ENCODE peak calls at places on chromosomes 13 and 19, in ten cellular contexts. F is psoas muscle; J is upper lobe of right lung; R is CD8-positive, alpha-beta T cell; N is astrocyte of the spinal cord; P is GM12878; U is mesendoderm; C is cardiac muscle cell; K is cardiac fibroblast; H is esophagus squamous epithelium. E is an unnamed sample.

GRCh38 chr13:100392709-100393630 is 195.6 kb downstream of the GGACT start:
- DNase-seq in F (peak), J (no peak), R (peak), N (peak), P (peak), U (peak), C (peak), K (peak), H (peak), E (peak)

GRCh38 chr13:59914556-59914955 is 249.2 kb downstream of the DIAPH3 start:
- DNase-seq in F (no peak), J (no peak), R (no peak), N (peak), P (no peak), U (no peak), C (peak), K (peak), H (no peak), E (no peak)

GRCh38 chr19:4555657-4556561 is 3.6 kb downstream of the SEMA6B start:
- DNase-seq in F (no peak), J (no peak), R (no peak), N (no peak), P (no peak), U (peak), C (no peak), K (no peak), H (no peak), E (no peak)

GRCh38 chr19:7326105-7326877 is 22.4 kb upstream of the ARHGEF18 start:
- DNase-seq in F (no peak), J (peak), R (no peak), N (peak), P (no peak), U (peak), C (peak), K (peak), H (no peak), E (no peak)

GRCh38 chr19:18304194-18304495 is 18.7 kb downstream of the LSM4 start:
- DNase-seq in F (peak), J (no peak), R (peak), N (no peak), P (no peak), U (no peak), C (no peak), K (no peak), H (no peak), E (no peak)

GRCh38 chr19:3821857-3822364 is 35.7 kb upstream of the MATK start:
- DNase-seq in F (peak), J (peak), R (peak), N (peak), P (no peak), U (peak), C (peak), K (peak), H (no peak), E (no peak)

GRCh38 chr19:52722062-52723005 is 12.5 kb downstream of the ZNF611 start:
- DNase-seq in F (no peak), J (no peak), R (no peak), N (peak), P (no peak), U (no peak), C (peak), K (peak), H (no peak), E (peak)

GRCh38 chr13:108086678-108087077 is 128.7 kb downstream of the LIG4 start:
- DNase-seq in F (no peak), J (no peak), R (no peak), N (peak), P (no peak), U (peak), C (no peak), K (no peak), H (no peak), E (peak)

GRCh38 chr19:790971-791604 is 6.2 kb upstream of the PTBP1 start:
- DNase-seq in F (no peak), J (no peak), R (no peak), N (no peak), P (no peak), U (no peak), C (no peak), K (no peak), H (no peak), E (no peak)

GRCh38 chr19:9148687-9149086 is 8.5 kb downstream of the ZNF317 start:
- DNase-seq in F (no peak), J (no peak), R (no peak), N (no peak), P (no peak), U (no peak), C (no peak), K (no peak), H (no peak), E (no peak)
- H3K4me3 ChIP-seq in F (no peak), J (no peak), R (no peak), N (no peak), P (no peak), U (no peak), C (no peak), K (no peak), H (no peak), E (no peak)

GRCh38 chr19:2461751-2462634 is 5.2 kb upstream of the LMNB2 start:
- DNase-seq in F (peak), J (peak), R (peak), N (peak), P (no peak), U (peak), C (peak), K (peak), H (no peak), E (peak)
- H3K4me3 ChIP-seq in F (peak), J (peak), R (peak), N (peak), P (peak), U (peak), C (peak), K (peak), H (peak), E (peak)

GRCh38 chr19:44756089-44756562 is 7.6 kb downstream of the BCL3 start:
- DNase-seq in F (no peak), J (no peak), R (no peak), N (no peak), P (no peak), U (no peak), C (no peak), K (no peak), H (no peak), E (no peak)

GRCh38 chr19:44754743-44755066 is 6.2 kb downstream of the BCL3 start:
- DNase-seq in F (no peak), J (no peak), R (no peak), N (no peak), P (no peak), U (no peak), C (no peak), K (no peak), H (no peak), E (no peak)

GRCh38 chr19:44753932-44754742 is 5.6 kb downstream of the BCL3 start:
- DNase-seq in F (peak), J (peak), R (peak), N (peak), P (no peak), U (peak), C (peak), K (peak), H (peak), E (peak)

GRCh38 chr19:44753619-44753931 is 5.1 kb downstream of the BCL3 start:
- DNase-seq in F (no peak), J (no peak), R (no peak), N (no peak), P (no peak), U (no peak), C (no peak), K (no peak), H (no peak), E (no peak)

GRCh38 chr19:44755219-44755618 is 6.7 kb downstream of the BCL3 start:
- DNase-seq in F (no peak), J (no peak), R (no peak), N (no peak), P (no peak), U (no peak), C (no peak), K (no peak), H (no peak), E (no peak)
- H3K4me3 ChIP-seq in F (peak), J (peak), R (no peak), N (no peak), P (peak), U (no peak), C (no peak), K (no peak), H (peak), E (no peak)

GRCh38 chr19:45621389-45621788 is 17.8 kb downstream of the EML2 start:
- DNase-seq in F (no peak), J (no peak), R (no peak), N (no peak), P (no peak), U (no peak), C (no peak), K (no peak), H (no peak), E (no peak)
- H3K4me3 ChIP-seq in F (no peak), J (no peak), R (no peak), N (no peak), P (no peak), U (no peak), C (no peak), K (no peak), H (no peak), E (no peak)

GRCh38 chr19:10695401-10696398 is 5.5 kb upstream of the QTRT1 start:
- DNase-seq in F (peak), J (peak), R (peak), N (peak), P (peak), U (peak), C (peak), K (peak), H (peak), E (peak)
- H3K4me3 ChIP-seq in F (peak), J (peak), R (peak), N (peak), P (no peak), U (no peak), C (peak), K (peak), H (peak), E (no peak)

GRCh38 chr19:5691205-5691929 is 1.3 kb downstream of the RPL36 start:
- DNase-seq in F (peak), J (peak), R (peak), N (peak), P (no peak), U (no peak), C (peak), K (peak), H (no peak), E (peak)

GRCh38 chr19:5691930-5692784 is 2.1 kb downstream of the RPL36 start:
- DNase-seq in F (no peak), J (peak), R (no peak), N (no peak), P (no peak), U (no peak), C (no peak), K (no peak), H (no peak), E (peak)

GRCh38 chr19:5693195-5694166 is 3.4 kb downstream of the RPL36 start:
- DNase-seq in F (no peak), J (peak), R (no peak), N (no peak), P (no peak), U (no peak), C (no peak), K (no peak), H (no peak), E (peak)

GRCh38 chr19:5694167-5694951 is 4.3 kb downstream of the RPL36 start:
- DNase-seq in F (no peak), J (no peak), R (no peak), N (no peak), P (no peak), U (no peak), C (no peak), K (no peak), H (no peak), E (no peak)

GRCh38 chr19:5692785-5693194 is 2.7 kb downstream of the RPL36 start:
- DNase-seq in F (no peak), J (peak), R (no peak), N (no peak), P (no peak), U (no peak), C (no peak), K (no peak), H (no peak), E (no peak)
- H3K4me3 ChIP-seq in F (no peak), J (no peak), R (no peak), N (no peak), P (peak), U (no peak), C (no peak), K (no peak), H (no peak), E (no peak)

GRCh38 chr19:2191456-2191931 is 27.8 kb downstream of the DOT1L start:
- DNase-seq in F (no peak), J (no peak), R (no peak), N (no peak), P (no peak), U (no peak), C (no peak), K (no peak), H (no peak), E (no peak)
- H3K4me3 ChIP-seq in F (no peak), J (no peak), R (no peak), N (no peak), P (no peak), U (no peak), C (no peak), K (no peak), H (no peak), E (no peak)

DNA sequence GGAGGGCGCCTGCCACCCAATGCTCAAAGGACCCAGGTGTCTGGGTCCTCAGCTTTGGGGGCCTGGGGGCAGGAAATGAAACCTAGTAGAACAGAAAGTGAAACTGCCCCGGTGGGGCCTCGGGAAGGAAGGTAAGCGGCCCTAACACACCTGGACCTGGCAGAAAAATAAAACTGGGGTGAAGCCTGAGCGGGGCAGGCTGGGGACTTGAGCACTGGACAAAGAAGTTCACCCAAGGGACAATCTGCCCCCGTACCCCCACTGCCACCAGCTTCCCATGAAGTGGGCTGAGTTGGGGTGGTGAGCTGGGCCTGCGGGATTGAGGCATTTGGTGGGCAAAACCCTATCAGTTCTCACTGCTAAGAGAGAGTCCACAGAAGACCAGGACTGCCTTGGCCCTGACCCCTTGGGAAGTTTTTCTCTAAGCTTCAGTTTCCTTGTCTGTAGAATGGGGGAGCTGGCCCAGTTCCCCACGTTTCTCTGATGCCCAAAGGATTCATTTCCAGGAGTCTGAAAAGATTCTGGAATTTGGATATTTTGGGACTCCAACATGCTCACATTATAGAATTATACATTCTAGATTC is 2.3 kb downstream of the PRKD2 start:
- DNase-seq in F (no peak), J (no peak), R (peak), N (no peak), P (no peak), U (no peak), C (no peak), K (no peak), H (no peak), E (no peak)
- H3K4me3 ChIP-seq in F (peak), J (peak), R (peak), N (peak), P (peak), U (no peak), C (peak), K (peak), H (peak), E (peak)